ENCODE peak calls at places on chromosome 18, in four cellular contexts. E, A, S and G are unnamed samples.

GRCh38 chr18:41734917-41735316 is 220.1 kb upstream of the PIK3C3 start:
- DNase-seq in E (no peak), S (no peak), A (no peak), G (no peak)

GRCh38 chr18:12296457-12296856 is 11.6 kb upstream of the TUBB6 start:
- DNase-seq in A (no peak), E (peak; percentile 52), S (no peak), G (no peak)

GRCh38 chr18:10142496-10143160 is 228.8 kb downstream of the VAPA start:
- DNase-seq in A (no peak), E (peak; percentile 46), S (peak; percentile 42), G (no peak)

GRCh38 chr18:65786400-65786948 is 35.7 kb downstream of the CDH7 start:
- DNase-seq in A (no peak), S (no peak), E (no peak), G (no peak)

GRCh38 chr18:7383336-7383980 is 152.6 kb downstream of the LRRC30 start:
- DNase-seq in E (no peak), A (no peak), S (no peak), G (no peak)

GRCh38 chr18:6878881-6879280 is 149.4 kb downstream of the ARHGAP28 start:
- DNase-seq in S (peak; percentile 57), E (no peak), A (no peak), G (peak; percentile 59)

GRCh38 chr18:49525981-49526380 is 35.9 kb upstream of the LIPG start:
- DNase-seq in E (no peak), A (no peak), S (no peak), G (no peak)

GRCh38 chr18:49015886-49016647 is 65.3 kb upstream of the SMAD7 start:
- DNase-seq in E (peak; percentile 77), A (no peak), S (no peak), G (no peak)

GRCh38 chr18:77995593-77995992 is 745.9 kb downstream of the GALR1 start:
- DNase-seq in A (no peak), S (no peak), E (no peak), G (no peak)

GRCh38 chr18:57915848-57916596 is 112.9 kb upstream of the ATP8B1 start:
- DNase-seq in A (no peak), E (no peak), S (peak; percentile 61), G (no peak)

GRCh38 chr18:4004176-4004829 is 450.8 kb downstream of the DLGAP1 start:
- DNase-seq in A (no peak), S (no peak), E (no peak), G (no peak)

GRCh38 chr18:35716169-35716831 is 134.8 kb downstream of the GALNT1 start:
- DNase-seq in S (no peak), E (no peak), A (no peak), G (no peak)

GRCh38 chr18:74508366-74508765 is 12.2 kb downstream of the CNDP2 start:
- DNase-seq in E (no peak), A (no peak), S (no peak), G (no peak)

GRCh38 chr18:67600181-67600631 is 83.7 kb upstream of the DSEL start:
- DNase-seq in E (no peak), A (no peak), S (peak; percentile 58), G (peak; percentile 14)